ENCODE peak calls at places on chromosomes 4 and X, in four cellular contexts. X is mesenchymal stem cell, Y is neuronal stem cell, W is H1. A is an unnamed sample.
A peak's percentile ranks its signal among the peaks of the same experiment; 100 is the strongest.

GRCh38 chr4:84258905-84259830 is 239.9 kb downstream of the NKX6-1 start:
- DNase-seq in X (peak; percentile 24), Y (no peak), W (no peak), A (peak; percentile 55)

GRCh38 chr4:10185518-10186227 is 69.1 kb upstream of the WDR1 start:
- DNase-seq in X (no peak), Y (no peak), W (no peak), A (no peak)

GRCh38 chrX:24264383-24264782 is 49.5 kb downstream of the SUPT20HL2 start:
- DNase-seq in X (peak; percentile 22), Y (no peak), W (no peak), A (no peak)

GRCh38 chr4:190020790-190021717 is 6.0 kb downstream of the FRG2 start:
- DNase-seq in X (no peak), Y (no peak), W (no peak), A (peak; percentile 79)

GRCh38 chr4:87698394-87698793 is 48.3 kb downstream of the DMP1 start:
- DNase-seq in X (no peak), Y (no peak), W (no peak), A (no peak)

GRCh38 chr4:78720994-78721677 is 55.0 kb upstream of the BMP2K start:
- DNase-seq in X (no peak), Y (no peak), W (no peak), A (no peak)

GRCh38 chr4:8592366-8593267 is at the start of gene CPZ:
- DNase-seq in X (peak; percentile 36), Y (peak; percentile 64), W (no peak), A (peak; percentile 82)

GRCh38 chr4:60081839-60082238 is 1118.3 kb upstream of the ADGRL3 start:
- DNase-seq in X (no peak), Y (no peak), W (no peak), A (no peak)

GRCh38 chrX:111568356-111568755 is 56.9 kb downstream of the SERTM2 start:
- DNase-seq in X (peak; percentile 32), Y (no peak), W (no peak), A (peak; percentile 72)

GRCh38 chrX:104112326-104112951 is at the start of gene ZCCHC18:
- DNase-seq in X (peak; percentile 73), Y (peak; percentile 78), W (no peak), A (peak; percentile 83)

GRCh38 chrX:39645059-39645895 is 452.5 kb downstream of the BCOR start:
- DNase-seq in X (peak; percentile 84), Y (no peak), W (no peak), A (no peak)

GRCh38 chr4:159552979-159553768 is 450.3 kb downstream of the RAPGEF2 start:
- DNase-seq in X (no peak), Y (no peak), W (no peak), A (no peak)

GRCh38 chr4:82754546-82755165 is 43.9 kb downstream of the SCD5 start:
- DNase-seq in X (no peak), Y (no peak), W (no peak), A (no peak)

GRCh38 chr4:154004859-154005520 is 216.1 kb upstream of the SFRP2 start:
- DNase-seq in X (peak; percentile 99), Y (no peak), W (no peak), A (no peak)

GRCh38 chr4:151860561-151861093 is 99.8 kb upstream of the GATB start:
- DNase-seq in X (no peak), Y (no peak), W (no peak), A (no peak)

GRCh38 chr4:26372525-26373172 is 51.8 kb downstream of the RBPJ start:
- DNase-seq in X (peak; percentile 92), Y (no peak), W (no peak), A (no peak)

GRCh38 chr4:109511414-109511813 is 48.6 kb upstream of the MCUB start:
- DNase-seq in X (no peak), Y (no peak), W (no peak), A (no peak)
- H2AFZ ChIP-seq in X (no peak overlapping the region), Y (no peak overlapping the region), W (no peak overlapping the region), A (no peak overlapping the region)

GRCh38 chrX:12947545-12948235 is 27.2 kb upstream of the TMSB4X start:
- DNase-seq in X (no peak), Y (no peak), W (no peak), A (no peak)

GRCh38 chrX:12949927-12950656 is 24.8 kb upstream of the TMSB4X start:
- DNase-seq in X (peak; percentile 94), Y (no peak), W (no peak), A (no peak)

GRCh38 chrX:12950851-12951589 is 23.9 kb upstream of the TMSB4X start:
- DNase-seq in X (no peak), Y (no peak), W (no peak), A (peak; percentile 83)

GRCh38 chrX:12948495-12948894 is 26.4 kb upstream of the TMSB4X start:
- DNase-seq in X (no peak), Y (no peak), W (no peak), A (no peak)

DNA sequence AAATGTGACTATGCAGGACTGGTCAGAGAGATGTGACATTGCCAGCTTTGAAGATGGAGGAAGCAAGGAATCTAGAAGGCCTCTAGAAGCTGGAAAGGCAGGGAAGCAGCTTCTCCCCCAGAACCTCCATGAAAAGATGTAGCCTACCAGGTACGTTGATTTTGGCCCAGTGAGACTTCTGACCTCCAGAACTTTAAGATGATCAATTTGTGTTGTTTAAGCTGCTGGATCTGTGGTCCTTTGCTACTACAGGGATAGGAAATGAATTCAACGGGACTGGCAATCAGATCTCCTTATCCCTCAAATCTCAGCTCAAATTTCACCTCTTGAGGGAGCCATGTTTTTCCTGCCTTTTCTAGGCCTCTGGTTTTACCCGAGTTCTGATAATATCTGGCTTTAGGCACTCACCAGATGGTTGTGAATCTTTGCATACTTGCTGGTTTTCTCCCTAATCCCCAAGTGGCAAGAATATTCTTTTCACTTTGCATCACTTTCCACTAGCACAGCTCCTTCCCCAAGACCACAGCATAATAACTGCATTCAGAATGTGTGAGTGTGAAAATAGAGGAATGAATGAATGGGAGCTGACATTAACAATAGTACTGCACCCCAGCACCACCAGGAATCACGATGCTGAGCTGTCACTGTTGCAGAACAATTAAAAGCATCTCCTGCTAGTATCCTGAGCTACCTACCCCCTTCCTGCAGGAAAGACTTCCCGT is 25.5 kb upstream of the TMSB4X start:
- DNase-seq in X (peak; percentile 42), Y (no peak), W (no peak), A (no peak)
- H2BK15ac ChIP-seq in X (no peak overlapping the region), Y (no peak overlapping the region), W (no peak overlapping the region), A (no peak overlapping the region)

GRCh38 chr4:40308528-40309122 is 26.5 kb upstream of the CHRNA9 start:
- DNase-seq in X (no peak), Y (no peak), W (no peak), A (peak; percentile 41)

GRCh38 chr4:40310225-40310624 is 24.9 kb upstream of the CHRNA9 start:
- DNase-seq in X (no peak), Y (no peak), W (no peak), A (no peak)

GRCh38 chr4:40306991-40307390 is 28.1 kb upstream of the CHRNA9 start:
- DNase-seq in X (no peak), Y (no peak), W (no peak), A (no peak)

GRCh38 chr4:40307627-40308497 is 27.3 kb upstream of the CHRNA9 start:
- DNase-seq in X (no peak), Y (no peak), W (no peak), A (peak; percentile 43)

DNA sequence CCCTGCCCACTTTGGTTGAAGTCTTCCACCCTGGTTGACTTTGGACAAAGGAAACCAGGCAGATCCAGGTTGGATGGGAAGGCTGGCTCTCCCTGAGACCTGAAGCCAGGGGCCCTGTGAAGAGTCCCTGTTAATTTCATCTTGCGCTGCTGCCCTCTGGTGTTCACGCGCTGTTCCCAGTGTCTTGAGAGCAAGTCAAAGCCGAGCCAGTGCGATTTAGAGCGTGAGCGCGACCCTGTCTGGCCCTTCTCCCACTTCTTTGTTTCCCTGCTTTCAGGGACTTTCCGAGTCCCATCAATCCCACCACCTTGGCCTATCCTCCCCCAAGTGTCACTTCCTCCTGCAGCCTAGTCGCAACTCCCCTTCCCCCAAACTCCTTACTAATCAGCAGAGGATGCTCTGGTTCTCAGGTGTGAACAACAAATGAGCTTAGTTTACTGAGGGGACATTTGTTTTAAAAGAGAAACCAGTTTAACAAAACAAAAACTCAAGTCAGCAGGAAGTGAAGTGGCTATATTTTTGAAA is 25.8 kb upstream of the CHRNA9 start:
- DNase-seq in X (peak; percentile 83), Y (peak; percentile 83), W (peak; percentile 92), A (peak; percentile 94)
- H2BK12ac ChIP-seq in X (no peak overlapping the region), Y (no peak overlapping the region), W (peak overlapping the region; percentile 80), A (no peak overlapping the region)

GRCh38 chr4:101346562-101347266 is 612 bp downstream of the PPP3CA start:
- DNase-seq in X (peak; percentile 86), Y (peak; percentile 57), W (no peak), A (peak; percentile 52)

GRCh38 chr4:101347557-101348366 is 436 bp upstream of the PPP3CA start:
- DNase-seq in X (peak; percentile 97), Y (peak; percentile 97), W (peak; percentile 86), A (peak; percentile 97)

GRCh38 chr4:101349346-101350064 is 2.2 kb upstream of the PPP3CA start:
- DNase-seq in X (no peak), Y (no peak), W (no peak), A (no peak)

GRCh38 chr4:101347267-101347556 is at the start of gene PPP3CA:
- DNase-seq in X (no peak), Y (no peak), W (no peak), A (no peak)

DNA sequence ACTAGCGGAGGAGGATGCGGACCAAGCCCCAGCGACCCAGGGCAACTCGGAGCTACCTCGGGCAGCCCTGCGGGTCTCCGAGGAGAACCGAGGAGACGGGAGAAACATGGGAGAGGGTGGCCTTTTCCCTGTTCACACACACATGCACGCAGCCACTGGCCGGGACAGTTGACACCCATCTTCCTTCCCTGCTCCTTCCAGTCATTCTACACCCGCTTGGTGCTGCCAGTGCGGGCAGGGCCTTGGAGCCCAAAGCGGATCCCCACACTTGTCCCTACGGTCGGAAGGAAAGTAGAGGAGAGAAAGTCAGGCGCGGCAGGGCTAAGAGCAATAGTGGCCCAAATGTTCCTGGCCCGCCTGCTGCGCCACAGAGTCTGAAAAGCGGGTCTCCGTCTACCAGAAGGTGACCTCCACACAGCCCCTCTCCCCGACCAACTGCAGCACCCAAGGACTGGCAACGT is 1.1 kb upstream of the PPP3CA start:
- DNase-seq in X (no peak), Y (no peak), W (no peak), A (no peak)
- H2AFZ ChIP-seq in X (peak overlapping the region; percentile 87), Y (peak overlapping the region; percentile 100), W (peak overlapping the region; percentile 96), A (no peak overlapping the region)

GRCh38 chr4:3229964-3230363 is 19.0 kb upstream of the MSANTD1 start:
- DNase-seq in X (no peak), Y (no peak), W (no peak), A (no peak)
- H2BK15ac ChIP-seq in X (no peak overlapping the region), Y (no peak overlapping the region), W (no peak overlapping the region), A (no peak overlapping the region)

GRCh38 chr4:127609484-127609883 is 23.3 kb upstream of the INTU start:
- DNase-seq in X (no peak), Y (no peak), W (no peak), A (no peak)

GRCh38 chr4:127604949-127605709 is 27.6 kb upstream of the INTU start:
- DNase-seq in X (peak; percentile 39), Y (peak; percentile 26), W (peak; percentile 64), A (peak; percentile 94)

GRCh38 chr4:127610488-127610887 is 22.3 kb upstream of the INTU start:
- DNase-seq in X (no peak), Y (no peak), W (no peak), A (no peak)

GRCh38 chr4:127601029-127601428 is 31.7 kb upstream of the INTU start:
- DNase-seq in X (peak; percentile 30), Y (no peak), W (no peak), A (no peak)

DNA sequence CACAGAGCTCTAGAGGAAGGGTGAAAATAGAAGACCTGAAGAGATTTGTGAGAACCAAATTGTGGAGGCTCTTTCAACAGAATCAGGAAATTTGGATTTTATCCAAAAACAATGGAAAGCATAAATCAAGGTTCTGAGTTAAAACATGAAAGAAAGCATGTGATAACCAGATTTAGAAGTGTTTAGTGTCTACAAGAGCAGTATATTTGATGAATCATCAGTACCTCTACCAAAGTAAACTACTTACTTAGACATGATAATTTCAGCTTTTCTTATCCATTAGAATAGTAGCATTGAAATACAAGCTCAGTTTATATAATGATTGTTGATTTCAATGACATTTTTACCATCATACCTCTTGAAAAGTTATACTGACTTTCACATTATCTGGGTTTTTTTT is 25.9 kb upstream of the INTU start:
- DNase-seq in X (no peak), Y (no peak), W (no peak), A (no peak)
- H2BK12ac ChIP-seq in X (no peak overlapping the region), Y (no peak overlapping the region), W (no peak overlapping the region), A (no peak overlapping the region)

A was measured in H9.